ENCODE peak calls at places on chromosomes 4 and X, in ten cellular contexts. H, K, W, Y, G, I, A, B, P and S are unnamed samples.

GRCh38 chr4:8146158-8146557 is 12.5 kb downstream of the ABLIM2 start:
- DNase-seq in I (no peak), H (no peak), A (no peak), W (no peak), G (no peak), K (no peak), B (no peak), Y (no peak), P (no peak), S (no peak)

GRCh38 chr4:106854970-106855369 is 181.1 kb downstream of the DKK2 start:
- DNase-seq in H (no peak), G (peak), A (no peak), B (no peak), I (no peak), P (no peak), Y (peak), W (no peak), K (no peak), S (peak)

GRCh38 chr4:85720736-85721135 is 245.8 kb downstream of the ARHGAP24 start:
- DNase-seq in W (peak), I (no peak), K (peak), P (no peak), B (peak), Y (peak), A (no peak), G (peak), H (no peak), S (no peak)

GRCh38 chr4:112519689-112520597 is 4.0 kb upstream of the NEUROG2 start:
- DNase-seq in Y (no peak), G (no peak), P (no peak), B (no peak), K (no peak), I (no peak), W (no peak), H (no peak), A (no peak), S (no peak)

GRCh38 chrX:116276191-116276700 is 105.7 kb downstream of the AGTR2 start:
- DNase-seq in P (no peak), B (no peak), H (no peak), A (no peak), I (no peak), Y (peak), W (no peak), K (no peak), G (no peak), S (no peak)

GRCh38 chrX:132590350-132591026 is 101.7 kb upstream of the MBNL3 start:
- DNase-seq in G (no peak), I (no peak), K (no peak), P (no peak), H (no peak), B (no peak), Y (no peak), W (no peak), A (no peak), S (no peak)

GRCh38 chr4:129998436-129999150 is 902.6 kb downstream of the C4orf33 start:
- DNase-seq in A (no peak), H (no peak), P (no peak), Y (no peak), K (no peak), W (no peak), I (no peak), B (no peak), G (no peak), S (no peak)

GRCh38 chrX:65643046-65643785 is 24.2 kb upstream of the MSN start:
- DNase-seq in K (peak), I (no peak), P (no peak), Y (peak), B (peak), A (no peak), W (peak), G (no peak), H (no peak), S (peak)

GRCh38 chr4:126560794-126561193 is 1072.0 kb upstream of the INTU start:
- DNase-seq in H (no peak), W (peak), B (no peak), P (no peak), I (no peak), K (no peak), G (no peak), A (no peak), Y (no peak), S (no peak)

GRCh38 chrX:2351999-2352995 is 148.5 kb downstream of the DHRSX start:
- DNase-seq in Y (peak), W (peak), B (peak), H (no peak), I (no peak), K (peak), A (no peak), G (no peak), P (peak), S (peak)

GRCh38 chr4:139933541-139933940 is 220.4 kb downstream of the MAML3 start:
- DNase-seq in Y (no peak), K (no peak), A (no peak), P (no peak), H (peak), G (no peak), I (peak), B (no peak), W (no peak), S (no peak)

GRCh38 chr4:1253831-1254230 is 4.9 kb upstream of the CTBP1 start:
- DNase-seq in B (no peak), A (no peak), P (no peak), G (no peak), W (no peak), K (no peak), H (no peak), I (no peak), Y (no peak), S (no peak)

GRCh38 chr4:106083065-106083464 is 187.8 kb downstream of the NPNT start:
- DNase-seq in H (no peak), K (no peak), P (no peak), A (no peak), I (no peak), B (no peak), Y (no peak), W (no peak), G (no peak), S (no peak)

GRCh38 chr4:173169178-173169427 is 492 bp downstream of the GALNT7 start:
- DNase-seq in W (no peak), H (no peak), P (no peak), A (no peak), B (no peak), G (no peak), K (no peak), Y (no peak), I (no peak), S (no peak)

GRCh38 chr4:159229164-159229563 is 126.3 kb downstream of the RAPGEF2 start:
- DNase-seq in G (peak), H (no peak), A (no peak), P (peak), B (peak), I (no peak), K (peak), Y (peak), W (peak), S (peak)

GRCh38 chr4:3766791-3767561 is 791 bp downstream of the ADRA2C start:
- DNase-seq in P (no peak), A (no peak), I (peak), B (no peak), W (no peak), K (no peak), Y (peak), G (peak), H (no peak), S (no peak)

GRCh38 chrX:24229967-24230366 is 80.4 kb downstream of the ZFX start:
- DNase-seq in W (no peak), G (no peak), Y (peak), A (no peak), I (no peak), P (no peak), K (no peak), H (no peak), B (peak), S (no peak)

GRCh38 chr4:76545161-76545884 is 110.3 kb downstream of the SHROOM3 start:
- DNase-seq in P (no peak), K (peak), G (no peak), W (no peak), H (no peak), A (no peak), I (no peak), B (no peak), Y (peak), S (no peak)

GRCh38 chr4:66062044-66062443 is 391.8 kb upstream of the EPHA5 start:
- DNase-seq in H (no peak), W (peak), K (no peak), I (no peak), A (no peak), G (peak), P (no peak), Y (peak), B (peak), S (no peak)

GRCh38 chr4:155079866-155080265 is 128.6 kb upstream of the NPY2R start:
- DNase-seq in B (peak), Y (peak), H (no peak), I (no peak), G (no peak), W (peak), K (no peak), P (no peak), A (no peak), S (no peak)

GRCh38 chrX:30874851-30875250 is 14.2 kb downstream of the TAB3 start:
- DNase-seq in A (no peak), H (no peak), P (no peak), G (no peak), W (peak), K (no peak), I (no peak), Y (no peak), B (no peak), S (no peak)

GRCh38 chr4:40579983-40580382 is 49.7 kb downstream of the RBM47 start:
- DNase-seq in G (no peak), I (no peak), Y (no peak), P (peak), W (peak), H (no peak), K (peak), A (no peak), B (peak), S (peak)

GRCh38 chr4:40881851-40882250 is 132.1 kb downstream of the NSUN7 start:
- DNase-seq in W (no peak), G (no peak), P (no peak), K (no peak), H (no peak), I (no peak), Y (no peak), A (no peak), B (no peak), S (no peak)

GRCh38 chr4:37243722-37244582 is 591 bp upstream of the NWD2 start:
- DNase-seq in G (no peak), I (peak), K (no peak), Y (no peak), B (peak), H (peak), W (no peak), P (no peak), A (peak), S (no peak)

GRCh38 chr4:74223801-74224200 is 65.9 kb downstream of the MTHFD2L start:
- DNase-seq in G (peak), P (no peak), W (peak), H (no peak), Y (peak), A (no peak), I (no peak), K (peak), B (peak), S (no peak)

GRCh38 chr4:16106956-16107355 is 23.1 kb upstream of the PROM1 start:
- DNase-seq in H (no peak), Y (no peak), W (no peak), A (no peak), B (no peak), P (no peak), G (no peak), K (no peak), I (no peak), S (no peak)

GRCh38 chr4:126479709-126480108 is 1153.0 kb upstream of the INTU start:
- DNase-seq in I (no peak), B (no peak), P (no peak), Y (no peak), A (no peak), H (no peak), W (no peak), K (no peak), G (peak), S (no peak)

GRCh38 chr4:182869697-182870096 is 47.5 kb downstream of the DCTD start:
- DNase-seq in G (no peak), W (no peak), H (no peak), A (no peak), I (no peak), K (no peak), B (no peak), P (no peak), Y (no peak), S (no peak)
- H3K4me3 ChIP-seq in G (no peak), W (no peak), H (no peak), A (no peak), I (no peak), K (no peak), B (no peak), P (no peak), Y (no peak), S (no peak)

GRCh38 chr4:48681856-48682255 is 98.2 kb downstream of the FRYL start:
- DNase-seq in G (peak), W (peak), K (peak), I (peak), A (no peak), P (no peak), B (peak), H (no peak), Y (peak), S (no peak)
- TF ChIP-seq CTCF in G (peak), W (peak), K (peak), I (peak), A (peak), P (peak), B (peak), H (peak), Y (peak), S (peak)

GRCh38 chrX:119871599-119872395 is at the start of the genes NDUFA1 and RNF113A:
- DNase-seq in K (peak), B (peak), A (peak), H (peak), P (peak), G (peak), I (peak), W (peak), Y (peak), S (no peak)
- H3K4me3 ChIP-seq in K (peak), B (peak), A (peak), H (peak), P (peak), G (peak), I (peak), W (peak), Y (peak), S (peak)

DNA sequence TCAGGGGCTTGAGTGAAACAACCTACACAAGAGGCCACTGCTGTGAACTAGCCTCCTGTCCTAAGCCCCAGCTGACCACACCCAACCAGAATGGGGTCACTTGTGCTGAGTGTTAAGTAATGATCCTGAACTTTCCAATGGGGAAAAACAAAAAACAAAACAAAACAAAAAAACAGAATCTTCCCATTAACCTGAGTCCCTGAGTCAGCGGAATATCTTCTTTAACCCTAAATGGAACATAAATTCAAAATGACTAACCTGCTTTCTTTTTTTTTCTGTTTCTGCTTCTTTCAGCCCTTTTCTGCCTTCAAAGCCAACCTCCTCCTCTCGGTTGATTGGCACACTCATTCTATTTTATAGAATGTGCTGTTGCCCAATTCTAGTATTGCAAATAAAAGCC is 31.2 kb upstream of the MAGEA8 start:
- DNase-seq in B (no peak), P (no peak), K (no peak), Y (no peak), I (no peak), G (no peak), A (no peak), H (no peak), W (no peak), S (no peak)
- TF ChIP-seq CTCF in B (no peak), P (no peak), K (no peak), Y (no peak), I (no peak), G (no peak), A (no peak), H (no peak), W (no peak), S (no peak)

DNA sequence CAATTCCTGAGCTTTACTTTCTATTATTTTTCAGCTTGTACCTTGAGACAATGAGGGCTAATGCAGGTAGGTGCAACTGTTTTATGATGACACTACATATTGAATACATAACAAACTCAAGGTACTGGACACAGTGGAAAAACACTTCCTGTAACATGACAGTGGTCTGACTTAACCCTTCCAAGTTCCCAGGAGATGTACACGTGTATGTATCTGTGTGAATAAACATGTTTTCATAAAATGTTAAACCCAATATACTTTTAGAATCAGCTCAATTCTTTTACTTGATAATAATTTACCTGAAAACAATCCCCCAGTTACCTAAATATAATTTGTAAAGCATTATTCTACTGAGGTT is 1.2 kb upstream of the PPARGC1A start:
- DNase-seq in I (no peak), P (no peak), K (no peak), W (no peak), G (no peak), B (no peak), Y (no peak), H (no peak), A (no peak), S (no peak)
- H3K4me3 ChIP-seq in I (no peak), P (no peak), K (no peak), W (no peak), G (no peak), B (peak), Y (no peak), H (no peak), A (peak), S (no peak)

GRCh38 chrX:56366901-56367300 is 134.7 kb downstream of the KLF8 start:
- DNase-seq in H (peak), G (no peak), P (no peak), I (peak), B (no peak), K (no peak), Y (no peak), W (no peak), A (peak), S (no peak)
- TF ChIP-seq CTCF in H (no peak), G (no peak), P (no peak), I (no peak), B (no peak), K (no peak), Y (no peak), W (no peak), A (no peak), S (no peak)

DNA sequence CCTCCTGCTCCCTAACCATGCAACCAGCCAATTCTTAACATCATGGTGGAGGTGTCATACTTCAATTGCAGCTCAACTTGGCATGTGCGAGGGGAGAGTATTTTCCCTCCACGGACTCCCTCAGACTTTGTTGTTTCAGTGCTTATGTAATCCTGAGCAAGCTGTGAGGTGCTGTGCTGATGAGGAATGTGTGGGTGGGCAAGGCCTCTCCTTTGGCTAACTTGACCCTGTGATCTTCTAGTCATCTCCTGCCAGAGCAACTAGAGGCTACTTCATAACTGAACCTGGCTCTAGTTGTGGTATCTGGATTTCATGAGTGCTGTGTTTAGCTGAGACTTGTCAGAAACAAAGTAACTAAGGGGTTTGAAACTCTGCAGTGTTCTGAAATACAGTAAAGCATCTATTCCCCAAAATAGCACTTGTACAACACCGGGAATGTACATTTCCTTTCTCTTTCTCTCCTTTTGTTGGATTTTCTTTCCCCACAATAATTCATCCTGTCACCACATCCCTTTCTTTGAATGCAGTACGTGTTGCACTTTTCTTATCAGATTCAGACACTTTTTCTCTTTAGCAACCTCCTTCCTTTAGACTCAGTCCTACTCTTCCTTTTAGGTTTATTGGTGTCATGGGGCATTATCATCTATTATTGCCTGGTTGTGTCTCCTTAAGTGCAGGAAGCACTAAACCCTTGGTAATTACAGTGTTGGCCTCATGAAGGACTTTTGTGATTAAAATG is 415.2 kb upstream of the NR3C2 start:
- DNase-seq in B (no peak), G (peak), W (peak), Y (peak), P (no peak), I (no peak), A (no peak), K (peak), H (no peak), S (no peak)
- H3K4me3 ChIP-seq in B (no peak), G (no peak), W (no peak), Y (no peak), P (no peak), I (no peak), A (no peak), K (no peak), H (no peak), S (no peak)

GRCh38 chr4:77818077-77818666 is 996 bp downstream of the CNOT6L start:
- DNase-seq in G (peak), A (peak), I (peak), K (peak), H (peak), Y (peak), P (no peak), B (peak), W (peak), S (no peak)
- TF ChIP-seq CTCF in G (peak), A (peak), I (no peak), K (peak), H (peak), Y (peak), P (peak), B (peak), W (peak), S (peak)

GRCh38 chrX:49263631-49264030 is 879 bp downstream of the FOXP3 start:
- DNase-seq in G (no peak), W (no peak), B (no peak), H (no peak), A (no peak), I (no peak), Y (no peak), K (no peak), P (no peak), S (no peak)
- H3K4me3 ChIP-seq in G (no peak), W (no peak), B (no peak), H (no peak), A (no peak), I (no peak), Y (no peak), K (no peak), P (no peak), S (no peak)